ENCODE peak calls at places on chromosomes 16 and 17, in five cellular contexts. F is type B pancreatic cell, V is right lobe of liver, E is AG09319, T is cardiac muscle cell. Q is an unnamed sample.

GRCh38 chr16:88633684-88634140 is 4.7 kb upstream of the IL17C start:
- DNase-seq in F (no peak), V (no peak), E (no peak), T (peak), Q (no peak)

GRCh38 chr17:17059301-17059890 is 17.1 kb downstream of the MPRIP start:
- DNase-seq in F (no peak), V (peak), E (no peak), T (no peak), Q (no peak)

GRCh38 chr17:73430165-73430680 is 118.4 kb upstream of the CDC42EP4 start:
- DNase-seq in F (no peak), V (no peak), E (no peak), T (no peak), Q (no peak)

GRCh38 chr16:29230671-29231091 is 175.8 kb downstream of the NPIPB11 start:
- DNase-seq in F (peak), V (no peak), E (no peak), T (peak), Q (peak)

GRCh38 chr16:22326771-22327445 is 29.7 kb downstream of the POLR3E start:
- DNase-seq in F (no peak), V (no peak), E (no peak), T (no peak), Q (peak)

GRCh38 chr16:72023962-72024361 is 15.4 kb downstream of the DHODH start:
- DNase-seq in F (no peak), V (peak), E (no peak), T (no peak), Q (no peak)

GRCh38 chr16:22098538-22099255 is 6.4 kb downstream of the VWA3A start:
- DNase-seq in F (no peak), V (no peak), E (peak), T (peak), Q (no peak)

GRCh38 chr16:29745853-29746345 is at the start of gene C16orf54:
- DNase-seq in F (no peak), V (peak), E (no peak), T (no peak), Q (no peak)

GRCh38 chr17:48048321-48049140 is at the start of gene NFE2L1:
- DNase-seq in F (peak), V (peak), E (peak), T (peak), Q (peak)

GRCh38 chr16:26905336-26905735 is 161.4 kb upstream of the C16orf82 start:
- DNase-seq in F (no peak), V (no peak), E (no peak), T (no peak), Q (no peak)

GRCh38 chr16:10609410-10609774 is 29.0 kb upstream of the EMP2 start:
- DNase-seq in F (no peak), V (no peak), E (no peak), T (no peak), Q (no peak)

GRCh38 chr16:81337097-81337496 is 22.3 kb downstream of the GAN start:
- DNase-seq in F (no peak), V (no peak), E (no peak), T (no peak), Q (no peak)

GRCh38 chr17:69466905-69467630 is 52.6 kb downstream of the MAP2K6 start:
- DNase-seq in F (no peak), V (no peak), E (no peak), T (no peak), Q (no peak)

GRCh38 chr17:69462010-69462409 is 47.5 kb downstream of the MAP2K6 start:
- DNase-seq in F (no peak), V (no peak), E (no peak), T (no peak), Q (no peak)

GRCh38 chr17:69460963-69461922 is 46.7 kb downstream of the MAP2K6 start:
- DNase-seq in F (no peak), V (no peak), E (no peak), T (no peak), Q (no peak)

GRCh38 chr17:69466451-69466850 is 52.0 kb downstream of the MAP2K6 start:
- DNase-seq in F (no peak), V (no peak), E (no peak), T (no peak), Q (no peak)

DNA sequence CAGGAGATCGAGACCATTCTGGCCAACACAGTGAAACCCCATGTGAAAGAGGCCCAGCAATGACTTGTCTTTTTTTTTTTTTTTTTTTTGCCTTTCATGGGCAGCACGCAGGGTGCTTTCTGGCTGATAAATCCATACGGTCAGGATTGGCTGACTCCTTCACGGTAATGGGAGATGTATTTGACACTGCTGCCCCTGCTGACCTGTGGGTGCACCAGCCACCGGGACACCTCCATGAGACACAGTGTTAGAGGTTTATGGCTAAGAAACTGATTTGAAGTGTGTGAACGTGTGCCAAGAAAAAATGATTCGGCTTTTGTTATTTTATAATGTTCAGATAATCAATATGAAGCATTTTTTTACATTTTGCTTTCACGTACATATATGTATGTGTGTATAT is 48.4 kb downstream of the MAP2K6 start:
- DNase-seq in F (no peak), V (no peak), E (no peak), T (no peak), Q (no peak)
- TF ChIP-seq CTCF in F (no peak), V (no peak), E (no peak), T (no peak), Q (no peak)

GRCh38 chr17:6070895-6071511 is 824 bp downstream of the WSCD1 start:
- DNase-seq in F (no peak), V (no peak), E (no peak), T (peak), Q (no peak)
- TF ChIP-seq CTCF in F (no peak), V (no peak), E (no peak), T (no peak), Q (no peak)

DNA sequence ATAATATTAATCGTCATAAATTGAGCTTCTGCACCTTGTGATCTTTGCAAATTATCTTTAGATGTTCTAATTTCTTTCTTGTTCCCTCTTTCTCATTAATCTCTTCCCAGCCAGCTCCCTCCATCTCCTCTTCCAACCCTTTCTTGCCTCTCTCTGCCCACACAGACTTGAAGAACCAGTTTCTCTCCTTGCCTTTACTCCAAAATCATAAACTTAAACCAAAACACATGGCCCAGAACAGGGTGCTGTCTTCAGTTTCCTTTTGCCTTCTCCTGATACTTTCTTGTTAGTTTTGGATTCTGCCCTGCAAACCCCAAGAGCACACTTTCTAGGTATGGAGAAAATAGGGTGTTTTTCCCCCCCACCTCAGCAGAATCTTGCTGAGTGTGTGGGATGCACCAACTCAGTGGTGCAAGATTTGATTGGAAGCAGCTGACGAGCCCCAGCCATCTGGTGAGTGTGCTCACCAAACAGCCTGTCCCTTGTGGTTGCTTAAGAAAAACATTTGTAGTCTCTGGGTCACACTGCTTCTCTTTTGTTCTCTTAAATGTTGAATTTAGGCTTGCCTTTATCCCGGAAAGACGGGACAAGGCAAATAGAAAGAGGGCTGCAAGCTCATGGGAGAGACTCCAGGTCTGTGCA is 175.8 kb upstream of the MAF start:
- DNase-seq in F (no peak), V (no peak), E (no peak), T (no peak), Q (no peak)
- TF ChIP-seq CTCF in F (peak), V (no peak), E (peak), T (no peak), Q (peak)

GRCh38 chr16:24073321-24073720 is 182.8 kb upstream of the CACNG3 start:
- DNase-seq in F (peak), V (no peak), E (no peak), T (no peak), Q (peak)

GRCh38 chr16:24069036-24069590 is 187.0 kb upstream of the CACNG3 start:
- DNase-seq in F (peak), V (no peak), E (no peak), T (no peak), Q (peak)

GRCh38 chr16:24071990-24072389 is 184.1 kb upstream of the CACNG3 start:
- DNase-seq in F (peak), V (no peak), E (no peak), T (no peak), Q (peak)

GRCh38 chr16:24074574-24074973 is 181.6 kb upstream of the CACNG3 start:
- DNase-seq in F (peak), V (no peak), E (no peak), T (no peak), Q (no peak)

DNA sequence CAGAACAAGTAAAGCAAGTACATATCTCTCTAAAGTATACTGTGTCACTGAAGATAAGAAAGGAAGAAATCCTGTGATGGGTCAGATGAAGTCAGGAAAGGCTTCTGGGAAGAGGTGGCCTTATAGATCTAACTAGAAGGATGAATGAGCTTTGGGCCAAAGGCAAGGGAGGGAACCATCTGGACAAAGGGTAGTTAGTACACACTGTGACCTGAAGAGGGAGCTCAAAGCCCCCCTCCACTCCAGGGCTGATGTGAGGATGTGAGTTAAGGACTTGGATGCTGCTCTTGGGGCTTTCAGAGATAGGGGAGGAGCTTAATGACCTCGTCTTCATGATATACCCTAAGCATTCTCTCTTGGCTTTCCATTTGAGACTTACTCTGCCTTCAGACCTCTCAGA is 185.3 kb upstream of the CACNG3 start:
- DNase-seq in F (peak), V (no peak), E (no peak), T (peak), Q (peak)
- TF ChIP-seq CTCF in F (peak), V (peak), E (no peak), T (peak), Q (peak)

DNA sequence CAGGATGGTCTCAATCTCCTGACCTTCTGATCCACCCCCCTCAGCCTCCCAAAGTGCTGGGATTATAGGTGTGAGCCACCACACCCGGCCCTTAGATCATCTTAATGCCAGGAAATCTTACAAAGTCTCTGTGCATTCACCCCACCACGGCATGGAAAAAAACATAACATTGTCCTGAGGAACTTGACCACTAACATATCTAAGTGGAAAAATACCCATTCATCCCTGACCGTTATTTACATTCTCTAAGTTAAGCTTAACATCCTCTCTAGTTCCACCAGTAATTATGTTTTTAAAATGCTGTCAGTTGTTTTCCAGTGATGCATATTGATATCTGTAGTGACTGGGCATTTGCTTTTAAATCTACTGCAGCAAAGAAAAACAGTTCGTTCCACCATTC is 3.4 kb upstream of the HID1 start:
- DNase-seq in F (no peak), V (no peak), E (no peak), T (no peak), Q (no peak)
- TF ChIP-seq CTCF in F (no peak), V (no peak), E (no peak), T (no peak), Q (no peak)

DNA sequence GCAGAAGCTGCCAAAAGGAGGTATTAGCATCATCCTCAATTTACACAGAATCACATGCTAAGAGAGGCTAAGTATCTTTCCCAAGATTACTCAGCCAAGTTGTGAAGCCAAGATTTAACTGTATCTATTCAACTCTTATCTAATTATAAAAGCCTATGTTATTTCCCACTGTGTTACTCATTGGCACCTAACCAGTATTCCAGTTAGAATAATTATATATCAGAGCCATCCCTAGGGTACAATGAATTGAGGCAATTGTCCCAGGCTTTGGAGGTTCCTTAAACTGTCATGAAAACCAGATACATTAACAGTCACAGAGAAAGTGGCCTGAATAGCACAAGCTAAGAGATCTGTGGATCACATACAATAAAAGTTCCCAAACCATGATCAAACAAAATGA is 10.9 kb upstream of the AMFR start:
- DNase-seq in F (no peak), V (no peak), E (no peak), T (no peak), Q (no peak)
- TF ChIP-seq CTCF in F (no peak), V (no peak), E (no peak), T (no peak), Q (no peak)

DNA sequence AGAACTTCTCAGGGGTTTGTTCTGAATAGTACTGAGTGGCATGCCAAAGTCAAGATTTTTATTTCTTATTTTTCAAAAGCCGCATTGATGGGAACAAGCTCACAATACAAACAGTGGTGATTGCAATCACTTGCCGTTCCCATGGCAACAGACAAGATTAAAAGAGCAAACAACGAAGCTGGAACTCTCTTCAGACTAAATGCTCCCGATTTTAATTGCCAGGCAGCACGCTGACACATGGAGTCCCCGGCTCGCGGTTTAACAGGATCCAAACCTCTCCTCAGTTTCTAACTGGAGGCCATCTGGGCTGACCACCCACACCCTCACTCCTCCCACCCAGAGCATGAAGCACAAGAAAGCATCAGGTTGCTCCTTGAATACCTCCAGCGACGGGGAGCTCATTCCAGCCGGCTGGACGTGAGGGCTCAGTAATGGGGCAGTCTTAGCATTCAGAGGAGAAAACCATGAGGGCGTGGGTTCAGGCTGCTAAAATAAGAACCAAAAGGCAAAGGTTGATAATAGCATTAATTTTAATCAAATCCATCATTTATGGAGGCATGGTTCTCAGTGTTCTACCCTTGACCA is 41.5 kb downstream of the AIPL1 start:
- DNase-seq in F (no peak), V (no peak), E (no peak), T (no peak), Q (no peak)
- TF ChIP-seq CTCF in F (no peak), V (no peak), E (no peak), T (no peak), Q (no peak)

GRCh38 chr17:78925662-78926555 is 722 bp upstream of the TIMP2 start:
- DNase-seq in F (no peak), V (peak), E (peak), T (no peak), Q (no peak)
- TF ChIP-seq CTCF in F (no peak), V (no peak), E (no peak), T (no peak), Q (no peak)

GRCh38 chr17:15884731-15885130 is 60.2 kb upstream of the ADORA2B start:
- DNase-seq in F (no peak), V (no peak), E (no peak), T (no peak), Q (no peak)

GRCh38 chr17:15882777-15883176 is 62.2 kb upstream of the ADORA2B start:
- DNase-seq in F (no peak), V (no peak), E (no peak), T (no peak), Q (no peak)

GRCh38 chr17:15885770-15886169 is 59.2 kb upstream of the ADORA2B start:
- DNase-seq in F (no peak), V (no peak), E (no peak), T (no peak), Q (no peak)

GRCh38 chr17:15883617-15884111 is 61.3 kb upstream of the ADORA2B start:
- DNase-seq in F (no peak), V (no peak), E (no peak), T (no peak), Q (no peak)

GRCh38 chr17:15882058-15882720 is 62.7 kb upstream of the ADORA2B start:
- DNase-seq in F (no peak), V (no peak), E (no peak), T (no peak), Q (no peak)
- TF ChIP-seq CTCF in F (peak), V (no peak), E (no peak), T (peak), Q (no peak)